ENCODE peak calls at places on chromosomes 1 and 21, in eight cellular contexts. One of them, this sample, is unnamed.

GRCh38 chr1:178501705-178502329 is 5.1 kb upstream of the CLEC20A start:
- DNase-seq in AG09309: no peak
- DNase-seq in activated B cell treated with CpG ODN at 0.5 μM for 24 hours: peak
- DNase-seq in endothelial cell of umbilical vein: peak
- DNase-seq in HFFc6: peak
- DNase-seq in left ventricle myocardium inferior: peak
- DNase-seq in GM20000: peak
- DNase-seq in pancreas: peak
- DNase-seq in this sample: peak

GRCh38 chr1:108016451-108016920 is 51.5 kb upstream of the VAV3 start:
- DNase-seq in HFFc6: peak
- DNase-seq in pancreas: no peak
- DNase-seq in GM20000: no peak
- DNase-seq in AG09309: peak
- DNase-seq in activated B cell treated with CpG ODN at 0.5 μM for 24 hours: no peak
- DNase-seq in endothelial cell of umbilical vein: peak
- DNase-seq in left ventricle myocardium inferior: no peak
- DNase-seq in this sample: no peak

GRCh38 chr1:75023005-75023404 is 111.2 kb upstream of the LHX8 start:
- DNase-seq in AG09309: no peak
- DNase-seq in pancreas: no peak
- DNase-seq in left ventricle myocardium inferior: no peak
- DNase-seq in activated B cell treated with CpG ODN at 0.5 μM for 24 hours: no peak
- DNase-seq in HFFc6: no peak
- DNase-seq in GM20000: no peak
- DNase-seq in endothelial cell of umbilical vein: no peak
- DNase-seq in this sample: no peak

GRCh38 chr1:106651028-106651752 is 405.3 kb upstream of the PRMT6 start:
- DNase-seq in pancreas: no peak
- DNase-seq in AG09309: no peak
- DNase-seq in endothelial cell of umbilical vein: no peak
- DNase-seq in GM20000: no peak
- DNase-seq in HFFc6: no peak
- DNase-seq in activated B cell treated with CpG ODN at 0.5 μM for 24 hours: no peak
- DNase-seq in left ventricle myocardium inferior: no peak
- DNase-seq in this sample: no peak

GRCh38 chr1:103107696-103108524 is at the start of gene COL11A1:
- DNase-seq in left ventricle myocardium inferior: no peak
- DNase-seq in endothelial cell of umbilical vein: no peak
- DNase-seq in pancreas: no peak
- DNase-seq in AG09309: no peak
- DNase-seq in activated B cell treated with CpG ODN at 0.5 μM for 24 hours: no peak
- DNase-seq in GM20000: no peak
- DNase-seq in HFFc6: peak
- DNase-seq in this sample: no peak

GRCh38 chr1:42952353-42953001 is 6.2 kb downstream of the SLC2A1 start:
- DNase-seq in HFFc6: no peak
- DNase-seq in activated B cell treated with CpG ODN at 0.5 μM for 24 hours: peak
- DNase-seq in left ventricle myocardium inferior: no peak
- DNase-seq in pancreas: no peak
- DNase-seq in AG09309: no peak
- DNase-seq in GM20000: peak
- DNase-seq in endothelial cell of umbilical vein: no peak
- DNase-seq in this sample: peak

GRCh38 chr1:243628476-243628907 is 221.6 kb downstream of the AKT3 start:
- DNase-seq in GM20000: no peak
- DNase-seq in left ventricle myocardium inferior: no peak
- DNase-seq in AG09309: no peak
- DNase-seq in activated B cell treated with CpG ODN at 0.5 μM for 24 hours: no peak
- DNase-seq in HFFc6: no peak
- DNase-seq in endothelial cell of umbilical vein: no peak
- DNase-seq in pancreas: no peak
- DNase-seq in this sample: no peak

GRCh38 chr1:23533288-23534130 is 2.5 kb upstream of the E2F2 start:
- DNase-seq in HFFc6: no peak
- DNase-seq in activated B cell treated with CpG ODN at 0.5 μM for 24 hours: no peak
- DNase-seq in GM20000: no peak
- DNase-seq in endothelial cell of umbilical vein: no peak
- DNase-seq in pancreas: no peak
- DNase-seq in left ventricle myocardium inferior: no peak
- DNase-seq in AG09309: no peak
- DNase-seq in this sample: no peak

GRCh38 chr21:17466166-17466565 is 46.7 kb upstream of the CXADR start:
- DNase-seq in left ventricle myocardium inferior: no peak
- DNase-seq in activated B cell treated with CpG ODN at 0.5 μM for 24 hours: no peak
- DNase-seq in GM20000: no peak
- DNase-seq in endothelial cell of umbilical vein: no peak
- DNase-seq in AG09309: no peak
- DNase-seq in pancreas: no peak
- DNase-seq in HFFc6: peak
- DNase-seq in this sample: no peak

GRCh38 chr1:84688461-84689061 is 1.7 kb downstream of the SSX2IP start:
- DNase-seq in pancreas: no peak
- DNase-seq in left ventricle myocardium inferior: no peak
- DNase-seq in activated B cell treated with CpG ODN at 0.5 μM for 24 hours: no peak
- DNase-seq in endothelial cell of umbilical vein: no peak
- DNase-seq in HFFc6: no peak
- DNase-seq in GM20000: no peak
- DNase-seq in AG09309: no peak
- DNase-seq in this sample: no peak

DNA sequence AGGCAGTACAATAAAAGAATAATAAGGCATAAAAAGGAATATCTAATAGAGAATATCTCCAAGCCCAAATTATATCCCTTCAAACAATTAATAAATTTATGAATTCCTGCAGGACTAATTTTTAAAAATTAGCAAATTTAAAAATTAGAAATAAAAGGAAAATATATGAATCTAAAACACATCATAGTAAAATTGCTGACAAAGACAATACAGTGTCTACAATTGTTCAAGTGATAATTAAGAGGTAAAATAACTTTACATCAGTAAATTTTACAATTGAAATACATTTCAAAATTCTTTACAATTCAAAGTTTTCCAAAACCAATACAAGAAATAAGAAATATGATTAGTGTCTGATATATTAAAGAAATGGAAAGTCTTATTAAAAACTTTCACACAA is 22.8 kb upstream of the OLFM3 start:
- DNase-seq in pancreas: no peak
- DNase-seq in GM20000: no peak
- DNase-seq in endothelial cell of umbilical vein: no peak
- DNase-seq in AG09309: no peak
- DNase-seq in left ventricle myocardium inferior: no peak
- DNase-seq in activated B cell treated with CpG ODN at 0.5 μM for 24 hours: no peak
- DNase-seq in HFFc6: no peak
- DNase-seq in this sample: no peak
- TF ChIP-seq CTCF in pancreas: no peak
- TF ChIP-seq CTCF in GM20000: no peak
- TF ChIP-seq CTCF in endothelial cell of umbilical vein: no peak
- TF ChIP-seq CTCF in AG09309: no peak
- TF ChIP-seq CTCF in left ventricle myocardium inferior: no peak
- TF ChIP-seq CTCF in activated B cell treated with CpG ODN at 0.5 μM for 24 hours: no peak
- TF ChIP-seq CTCF in HFFc6: no peak
- TF ChIP-seq CTCF in this sample: no peak

DNA sequence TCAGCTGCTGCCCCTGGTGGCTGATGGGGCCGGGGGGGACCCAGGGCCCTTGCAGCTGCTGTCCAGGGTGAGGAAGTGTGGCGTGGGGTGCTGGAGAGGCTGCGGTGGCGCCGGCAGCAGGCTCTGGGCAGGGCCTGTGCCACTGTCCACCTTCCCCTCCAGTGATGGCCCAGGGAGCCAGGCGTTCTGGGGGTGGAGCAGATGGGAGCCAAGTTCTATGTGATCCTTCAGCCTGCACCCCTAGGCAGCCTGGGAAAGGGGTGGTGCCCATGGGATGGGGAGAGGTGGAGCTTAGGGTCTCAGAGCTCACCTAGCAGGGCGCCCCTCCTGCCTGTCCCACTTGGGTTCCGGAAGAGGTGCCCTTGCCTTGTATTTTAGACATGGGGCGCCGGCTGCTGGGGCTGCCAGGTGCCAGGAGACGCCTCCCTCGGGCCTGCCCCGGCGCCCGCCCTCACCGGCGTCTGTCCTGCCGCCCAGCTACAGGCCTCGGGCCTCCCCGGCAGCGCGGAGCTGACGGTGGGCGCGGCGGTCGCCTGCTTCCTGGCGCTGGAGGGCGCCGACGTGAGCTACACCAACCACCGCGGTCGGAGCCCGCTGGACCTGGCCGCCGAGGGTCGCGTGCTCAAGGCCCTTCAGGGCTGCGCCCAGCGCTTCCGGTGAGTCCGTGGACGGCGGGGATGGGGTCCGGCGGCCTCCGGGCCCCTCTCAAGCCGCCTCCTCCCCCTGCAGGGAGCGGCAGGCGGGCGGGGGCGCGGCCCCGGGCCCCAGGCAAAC is 3.1 kb upstream of the MMP23B start:
- DNase-seq in HFFc6: no peak
- DNase-seq in AG09309: no peak
- DNase-seq in endothelial cell of umbilical vein: no peak
- DNase-seq in activated B cell treated with CpG ODN at 0.5 μM for 24 hours: no peak
- DNase-seq in left ventricle myocardium inferior: no peak
- DNase-seq in GM20000: no peak
- DNase-seq in pancreas: no peak
- DNase-seq in this sample: peak
- TF ChIP-seq CTCF in HFFc6: peak
- TF ChIP-seq CTCF in AG09309: no peak
- TF ChIP-seq CTCF in endothelial cell of umbilical vein: no peak
- TF ChIP-seq CTCF in activated B cell treated with CpG ODN at 0.5 μM for 24 hours: no peak
- TF ChIP-seq CTCF in left ventricle myocardium inferior: no peak
- TF ChIP-seq CTCF in GM20000: no peak
- TF ChIP-seq CTCF in pancreas: no peak
- TF ChIP-seq CTCF in this sample: no peak

GRCh38 chr1:27322569-27323116 is 680 bp downstream of the TMEM222 start:
- DNase-seq in HFFc6: no peak
- DNase-seq in AG09309: no peak
- DNase-seq in activated B cell treated with CpG ODN at 0.5 μM for 24 hours: no peak
- DNase-seq in left ventricle myocardium inferior: no peak
- DNase-seq in GM20000: no peak
- DNase-seq in pancreas: no peak
- DNase-seq in endothelial cell of umbilical vein: no peak
- DNase-seq in this sample: no peak

GRCh38 chr1:27318596-27318995 is 3.4 kb upstream of the TMEM222 start:
- DNase-seq in activated B cell treated with CpG ODN at 0.5 μM for 24 hours: no peak
- DNase-seq in pancreas: no peak
- DNase-seq in left ventricle myocardium inferior: no peak
- DNase-seq in AG09309: no peak
- DNase-seq in GM20000: no peak
- DNase-seq in HFFc6: peak
- DNase-seq in endothelial cell of umbilical vein: no peak
- DNase-seq in this sample: no peak

GRCh38 chr1:27325286-27325685 is 3.3 kb downstream of the TMEM222 start:
- DNase-seq in HFFc6: no peak
- DNase-seq in pancreas: no peak
- DNase-seq in AG09309: no peak
- DNase-seq in left ventricle myocardium inferior: no peak
- DNase-seq in endothelial cell of umbilical vein: no peak
- DNase-seq in activated B cell treated with CpG ODN at 0.5 μM for 24 hours: no peak
- DNase-seq in GM20000: no peak
- DNase-seq in this sample: no peak

GRCh38 chr1:27318137-27318536 is 3.8 kb upstream of the TMEM222 start:
- DNase-seq in activated B cell treated with CpG ODN at 0.5 μM for 24 hours: no peak
- DNase-seq in left ventricle myocardium inferior: no peak
- DNase-seq in GM20000: no peak
- DNase-seq in HFFc6: no peak
- DNase-seq in endothelial cell of umbilical vein: no peak
- DNase-seq in AG09309: no peak
- DNase-seq in pancreas: no peak
- DNase-seq in this sample: no peak

GRCh38 chr1:27321813-27322568 is at the start of gene TMEM222:
- DNase-seq in endothelial cell of umbilical vein: peak
- DNase-seq in pancreas: peak
- DNase-seq in activated B cell treated with CpG ODN at 0.5 μM for 24 hours: peak
- DNase-seq in GM20000: peak
- DNase-seq in HFFc6: peak
- DNase-seq in AG09309: peak
- DNase-seq in left ventricle myocardium inferior: peak
- DNase-seq in this sample: peak
- TF ChIP-seq CTCF in endothelial cell of umbilical vein: no peak
- TF ChIP-seq CTCF in pancreas: no peak
- TF ChIP-seq CTCF in activated B cell treated with CpG ODN at 0.5 μM for 24 hours: no peak
- TF ChIP-seq CTCF in GM20000: no peak
- TF ChIP-seq CTCF in HFFc6: peak
- TF ChIP-seq CTCF in AG09309: peak
- TF ChIP-seq CTCF in left ventricle myocardium inferior: peak
- TF ChIP-seq CTCF in this sample: peak

GRCh38 chr1:100277866-100278265 is 11.8 kb downstream of the RTCA start:
- DNase-seq in endothelial cell of umbilical vein: peak
- DNase-seq in HFFc6: no peak
- DNase-seq in pancreas: no peak
- DNase-seq in GM20000: no peak
- DNase-seq in AG09309: no peak
- DNase-seq in left ventricle myocardium inferior: no peak
- DNase-seq in activated B cell treated with CpG ODN at 0.5 μM for 24 hours: no peak
- DNase-seq in this sample: no peak
- TF ChIP-seq CTCF in endothelial cell of umbilical vein: no peak
- TF ChIP-seq CTCF in HFFc6: no peak
- TF ChIP-seq CTCF in pancreas: no peak
- TF ChIP-seq CTCF in GM20000: no peak
- TF ChIP-seq CTCF in AG09309: no peak
- TF ChIP-seq CTCF in left ventricle myocardium inferior: no peak
- TF ChIP-seq CTCF in activated B cell treated with CpG ODN at 0.5 μM for 24 hours: no peak
- TF ChIP-seq CTCF in this sample: no peak

GRCh38 chr1:162835157-162835899 is 25.6 kb downstream of the CCDC190 start:
- DNase-seq in left ventricle myocardium inferior: no peak
- DNase-seq in pancreas: no peak
- DNase-seq in HFFc6: no peak
- DNase-seq in endothelial cell of umbilical vein: no peak
- DNase-seq in AG09309: no peak
- DNase-seq in activated B cell treated with CpG ODN at 0.5 μM for 24 hours: no peak
- DNase-seq in GM20000: peak
- DNase-seq in this sample: no peak

GRCh38 chr1:162838863-162839262 is 22.1 kb downstream of the CCDC190 start:
- DNase-seq in activated B cell treated with CpG ODN at 0.5 μM for 24 hours: no peak
- DNase-seq in endothelial cell of umbilical vein: no peak
- DNase-seq in GM20000: no peak
- DNase-seq in AG09309: no peak
- DNase-seq in HFFc6: no peak
- DNase-seq in left ventricle myocardium inferior: no peak
- DNase-seq in pancreas: no peak
- DNase-seq in this sample: no peak

GRCh38 chr1:162844153-162844552 is 16.8 kb downstream of the CCDC190 start:
- DNase-seq in endothelial cell of umbilical vein: no peak
- DNase-seq in pancreas: no peak
- DNase-seq in left ventricle myocardium inferior: no peak
- DNase-seq in AG09309: no peak
- DNase-seq in GM20000: no peak
- DNase-seq in activated B cell treated with CpG ODN at 0.5 μM for 24 hours: no peak
- DNase-seq in HFFc6: no peak
- DNase-seq in this sample: no peak

DNA sequence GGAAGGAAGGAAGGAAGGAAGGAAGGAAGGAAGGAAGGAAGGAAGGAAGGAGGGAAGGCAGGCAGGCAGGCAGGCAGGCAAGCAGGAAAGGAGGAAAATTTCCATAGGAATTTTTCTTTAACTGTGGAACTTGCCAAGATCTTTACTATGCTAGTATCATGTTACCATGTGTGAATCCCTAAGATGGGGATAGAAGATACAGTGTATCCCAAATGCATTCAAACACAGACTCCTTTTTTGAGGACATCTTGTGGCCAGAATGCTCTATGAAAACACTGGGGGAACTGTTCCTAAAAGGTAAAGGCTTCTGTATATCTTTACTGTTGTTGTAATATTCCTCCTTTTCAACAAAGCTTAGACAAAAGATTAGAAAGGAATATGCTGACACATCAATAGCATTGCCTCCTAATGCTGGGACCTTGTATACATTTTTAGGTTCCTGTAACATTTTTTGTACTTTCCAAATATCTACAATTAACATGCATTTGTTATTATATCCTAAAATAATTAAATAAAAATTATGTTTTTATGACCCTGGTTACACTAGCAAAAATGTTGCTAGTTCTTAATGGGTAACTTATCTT is 20.6 kb downstream of the CCDC190 start:
- DNase-seq in left ventricle myocardium inferior: no peak
- DNase-seq in activated B cell treated with CpG ODN at 0.5 μM for 24 hours: no peak
- DNase-seq in GM20000: no peak
- DNase-seq in HFFc6: peak
- DNase-seq in endothelial cell of umbilical vein: no peak
- DNase-seq in pancreas: no peak
- DNase-seq in AG09309: no peak
- DNase-seq in this sample: no peak
- TF ChIP-seq CTCF in left ventricle myocardium inferior: no peak
- TF ChIP-seq CTCF in activated B cell treated with CpG ODN at 0.5 μM for 24 hours: no peak
- TF ChIP-seq CTCF in GM20000: no peak
- TF ChIP-seq CTCF in HFFc6: peak
- TF ChIP-seq CTCF in endothelial cell of umbilical vein: no peak
- TF ChIP-seq CTCF in pancreas: no peak
- TF ChIP-seq CTCF in AG09309: no peak
- TF ChIP-seq CTCF in this sample: no peak